ENCODE peak calls at places on chromosomes 6 and 20, in nine cellular contexts. X is NCI-H1417; M is ovary; F is colonic mucosa; W is stimulated activated CD4-positive, alpha-beta T cell treated with anti-CD3 and anti-CD28 coated beads, Interleukin-4, amount 100 ng/mL, for 48 hours; K is OCI-LY7; G is vagina; A is dorsolateral prefrontal cortex; H is NCI-H1092 treated with DMSO at 0.1 percent for 48 hours. Q is an unnamed sample.

GRCh38 chr20:25676164-25676809 is 20.4 kb downstream of the ZNF337 start:
- DNase-seq in G (no peak), F (no peak), M (no peak), W (no peak), A (no peak), X (no peak), K (no peak), H (no peak), Q (no peak)

GRCh38 chr20:19995220-19995863 is 21.8 kb upstream of the NAA20 start:
- DNase-seq in M (no peak), K (peak), F (no peak), A (no peak), X (peak), W (no peak), H (peak), G (no peak), Q (peak)

GRCh38 chr6:4664117-4664626 is 112.0 kb upstream of the CDYL start:
- DNase-seq in W (no peak), F (peak), K (no peak), A (peak), M (peak), H (no peak), X (no peak), G (peak), Q (no peak)

GRCh38 chr6:15504040-15504491 is 158.8 kb downstream of the DTNBP1 start:
- DNase-seq in H (no peak), W (no peak), X (no peak), K (no peak), A (no peak), F (no peak), G (no peak), M (peak), Q (no peak)

GRCh38 chr6:22470454-22471368 is 98.7 kb upstream of the HDGFL1 start:
- DNase-seq in X (peak), F (peak), K (no peak), G (no peak), M (peak), W (no peak), A (no peak), H (peak), Q (peak)

GRCh38 chr6:169291639-169292339 is 38.1 kb upstream of the THBS2 start:
- DNase-seq in X (no peak), M (no peak), H (no peak), A (no peak), W (no peak), K (no peak), F (no peak), G (no peak), Q (no peak)

GRCh38 chr6:2968600-2969135 is 2.7 kb downstream of the SERPINB6 start:
- DNase-seq in M (no peak), F (no peak), W (no peak), K (no peak), A (no peak), X (no peak), G (no peak), H (no peak), Q (no peak)

GRCh38 chr6:84065718-84066290 is 32.2 kb downstream of the MRAP2 start:
- DNase-seq in H (no peak), G (no peak), W (no peak), X (no peak), F (no peak), M (no peak), K (no peak), A (no peak), Q (no peak)

GRCh38 chr20:59170406-59171349 is 7.1 kb downstream of the ZNF831 start:
- DNase-seq in W (no peak), X (no peak), M (no peak), F (peak), H (no peak), K (no peak), G (peak), A (no peak), Q (no peak)

GRCh38 chr6:110255356-110255755 is 75.1 kb downstream of the CDC40 start:
- DNase-seq in F (no peak), W (peak), G (no peak), X (no peak), M (peak), H (no peak), K (peak), A (no peak), Q (no peak)

GRCh38 chr6:133312006-133312405 is 70.8 kb downstream of the EYA4 start:
- DNase-seq in G (no peak), H (no peak), W (no peak), M (no peak), K (no peak), A (no peak), X (no peak), F (no peak), Q (no peak)